ENCODE peak calls at places on chromosomes 13 and 19, in seven cellular contexts. One of them, this sample, is unnamed.

GRCh38 chr13:46468570-46468969 is 81.5 kb upstream of the RUBCNL start:
- DNase-seq in IMR-90: no peak
- DNase-seq in ovary: no peak
- DNase-seq in A549: no peak
- DNase-seq in transverse colon: no peak
- DNase-seq in endothelial cell of umbilical vein: no peak
- DNase-seq in Peyer's patch: no peak
- DNase-seq in this sample: no peak

GRCh38 chr13:75870397-75870801 is 234.3 kb downstream of the LMO7 start:
- DNase-seq in IMR-90: peak; percentile 20
- DNase-seq in ovary: no peak
- DNase-seq in A549: peak; percentile 14
- DNase-seq in transverse colon: no peak
- DNase-seq in endothelial cell of umbilical vein: peak; percentile 36
- DNase-seq in Peyer's patch: no peak
- DNase-seq in this sample: no peak

GRCh38 chr13:19156013-19156825 is 25.4 kb downstream of the TUBA3C start:
- DNase-seq in IMR-90: no peak
- DNase-seq in ovary: no peak
- DNase-seq in A549: no peak
- DNase-seq in transverse colon: no peak
- DNase-seq in endothelial cell of umbilical vein: no peak
- DNase-seq in Peyer's patch: no peak
- DNase-seq in this sample: no peak

GRCh38 chr19:38478273-38478971 is 44.9 kb downstream of the RYR1 start:
- DNase-seq in IMR-90: no peak
- DNase-seq in ovary: no peak
- DNase-seq in A549: peak; percentile 79
- DNase-seq in transverse colon: no peak
- DNase-seq in endothelial cell of umbilical vein: no peak
- DNase-seq in Peyer's patch: no peak
- DNase-seq in this sample: no peak

GRCh38 chr13:93435651-93436050 is 209.0 kb downstream of the GPC6 start:
- DNase-seq in IMR-90: no peak
- DNase-seq in ovary: no peak
- DNase-seq in A549: no peak
- DNase-seq in transverse colon: no peak
- DNase-seq in endothelial cell of umbilical vein: no peak
- DNase-seq in Peyer's patch: no peak
- DNase-seq in this sample: no peak

GRCh38 chr13:24053505-24054251 is 106.8 kb upstream of the SPATA13 start:
- DNase-seq in IMR-90: peak; percentile 68
- DNase-seq in ovary: peak; percentile 63
- DNase-seq in A549: peak; percentile 72
- DNase-seq in transverse colon: peak; percentile 72
- DNase-seq in endothelial cell of umbilical vein: peak; percentile 72
- DNase-seq in Peyer's patch: no peak
- DNase-seq in this sample: no peak

GRCh38 chr13:98937911-98938381 is 39.9 kb downstream of the DOCK9 start:
- DNase-seq in IMR-90: peak; percentile 12
- DNase-seq in ovary: no peak
- DNase-seq in A549: no peak
- DNase-seq in transverse colon: no peak
- DNase-seq in endothelial cell of umbilical vein: no peak
- DNase-seq in Peyer's patch: no peak
- DNase-seq in this sample: no peak

GRCh38 chr19:55693336-55693974 is 18.4 kb downstream of the EPN1 start:
- DNase-seq in IMR-90: no peak
- DNase-seq in ovary: peak; percentile 36
- DNase-seq in A549: no peak
- DNase-seq in transverse colon: no peak
- DNase-seq in endothelial cell of umbilical vein: no peak
- DNase-seq in Peyer's patch: no peak
- DNase-seq in this sample: no peak

GRCh38 chr19:32773126-32773525 is 53.6 kb downstream of the TDRD12 start:
- DNase-seq in IMR-90: no peak
- DNase-seq in ovary: no peak
- DNase-seq in A549: no peak
- DNase-seq in transverse colon: no peak
- DNase-seq in endothelial cell of umbilical vein: no peak
- DNase-seq in Peyer's patch: no peak
- DNase-seq in this sample: no peak

GRCh38 chr13:109451726-109452125 is 334.7 kb downstream of the IRS2 start:
- DNase-seq in IMR-90: no peak
- DNase-seq in ovary: no peak
- DNase-seq in A549: no peak
- DNase-seq in transverse colon: no peak
- DNase-seq in endothelial cell of umbilical vein: no peak
- DNase-seq in Peyer's patch: no peak
- DNase-seq in this sample: no peak

GRCh38 chr19:29400917-29401711 is 124.7 kb upstream of the VSTM2B start:
- DNase-seq in IMR-90: no peak
- DNase-seq in ovary: no peak
- DNase-seq in A549: no peak
- DNase-seq in transverse colon: no peak
- DNase-seq in endothelial cell of umbilical vein: no peak
- DNase-seq in Peyer's patch: no peak
- DNase-seq in this sample: no peak

GRCh38 chr13:99985886-99986527 is 4.4 kb downstream of the ZIC2 start:
- DNase-seq in IMR-90: no peak
- DNase-seq in ovary: no peak
- DNase-seq in A549: no peak
- DNase-seq in transverse colon: no peak
- DNase-seq in endothelial cell of umbilical vein: no peak
- DNase-seq in Peyer's patch: no peak
- DNase-seq in this sample: no peak

GRCh38 chr19:45485301-45486077 is 11.4 kb downstream of the RTN2 start:
- DNase-seq in IMR-90: peak; percentile 90
- DNase-seq in ovary: peak; percentile 98
- DNase-seq in A549: peak; percentile 97
- DNase-seq in transverse colon: peak; percentile 99
- DNase-seq in endothelial cell of umbilical vein: peak; percentile 85
- DNase-seq in Peyer's patch: peak; percentile 98
- DNase-seq in this sample: peak; percentile 97

GRCh38 chr19:12841094-12841493 is 2.8 kb downstream of the MAST1 start:
- DNase-seq in IMR-90: peak; percentile 20
- DNase-seq in ovary: no peak
- DNase-seq in A549: no peak
- DNase-seq in transverse colon: no peak
- DNase-seq in endothelial cell of umbilical vein: no peak
- DNase-seq in Peyer's patch: no peak
- DNase-seq in this sample: no peak

GRCh38 chr19:1668339-1669123 is 16.1 kb upstream of the TCF3 start:
- DNase-seq in IMR-90: no peak
- DNase-seq in ovary: no peak
- DNase-seq in A549: no peak
- DNase-seq in transverse colon: peak; percentile 60
- DNase-seq in endothelial cell of umbilical vein: no peak
- DNase-seq in Peyer's patch: no peak
- DNase-seq in this sample: no peak

GRCh38 chr13:94706854-94707399 is 5.4 kb downstream of the SOX21 start:
- DNase-seq in IMR-90: no peak
- DNase-seq in ovary: no peak
- DNase-seq in A549: no peak
- DNase-seq in transverse colon: no peak
- DNase-seq in endothelial cell of umbilical vein: no peak
- DNase-seq in Peyer's patch: no peak
- DNase-seq in this sample: no peak

GRCh38 chr19:41552558-41552957 is 23.4 kb upstream of the CEACAM21 start:
- DNase-seq in IMR-90: no peak
- DNase-seq in ovary: no peak
- DNase-seq in A549: no peak
- DNase-seq in transverse colon: peak; percentile 50
- DNase-seq in endothelial cell of umbilical vein: no peak
- DNase-seq in Peyer's patch: no peak
- DNase-seq in this sample: no peak

GRCh38 chr19:45823182-45823581 is 8.1 kb upstream of the RSPH6A start:
- DNase-seq in IMR-90: no peak
- DNase-seq in ovary: no peak
- DNase-seq in A549: no peak
- DNase-seq in transverse colon: no peak
- DNase-seq in endothelial cell of umbilical vein: no peak
- DNase-seq in Peyer's patch: no peak
- DNase-seq in this sample: no peak

GRCh38 chr19:351976-352625 is 7.5 kb upstream of the MIER2 start:
- DNase-seq in IMR-90: no peak
- DNase-seq in ovary: no peak
- DNase-seq in A549: no peak
- DNase-seq in transverse colon: no peak
- DNase-seq in endothelial cell of umbilical vein: no peak
- DNase-seq in Peyer's patch: no peak
- DNase-seq in this sample: no peak

GRCh38 chr19:2648528-2648937 is 54.0 kb downstream of the GNG7 start:
- DNase-seq in IMR-90: peak; percentile 74
- DNase-seq in ovary: peak; percentile 84
- DNase-seq in A549: peak; percentile 82
- DNase-seq in transverse colon: peak; percentile 86
- DNase-seq in endothelial cell of umbilical vein: peak; percentile 72
- DNase-seq in Peyer's patch: peak; percentile 83
- DNase-seq in this sample: peak; percentile 84

GRCh38 chr19:10640361-10640760 is 13.8 kb upstream of the ILF3 start:
- DNase-seq in IMR-90: no peak
- DNase-seq in ovary: no peak
- DNase-seq in A549: no peak
- DNase-seq in transverse colon: peak; percentile 58
- DNase-seq in endothelial cell of umbilical vein: no peak
- DNase-seq in Peyer's patch: peak; percentile 76
- DNase-seq in this sample: no peak

DNA sequence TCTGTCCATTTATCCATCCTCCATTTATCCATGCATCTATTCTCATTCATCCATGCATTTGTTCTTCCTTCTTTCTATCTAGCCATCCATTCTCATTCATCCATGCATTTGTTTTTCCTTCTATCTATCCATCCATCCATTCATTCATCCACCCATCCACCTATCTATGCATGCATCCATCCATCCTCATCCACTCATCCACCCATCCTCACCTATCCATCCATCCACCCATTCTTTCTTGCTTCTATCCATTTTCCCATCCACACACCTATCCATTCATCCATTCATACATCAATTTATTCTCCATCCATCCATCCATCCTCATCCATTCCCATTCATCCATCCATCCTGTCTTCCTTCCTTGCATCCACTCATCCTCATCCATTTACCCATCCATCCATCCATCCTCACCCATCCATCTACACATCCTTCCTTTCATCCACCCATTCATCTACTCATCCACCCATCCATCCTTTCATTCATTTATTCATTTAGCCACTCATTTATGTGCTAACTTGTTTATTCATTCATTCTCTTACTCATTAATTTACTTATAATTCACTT is 20.3 kb downstream of the ACTL9 start:
- DNase-seq in IMR-90: no peak
- DNase-seq in ovary: no peak
- DNase-seq in A549: no peak
- DNase-seq in transverse colon: no peak
- DNase-seq in endothelial cell of umbilical vein: no peak
- DNase-seq in Peyer's patch: no peak
- DNase-seq in this sample: no peak
- TF ChIP-seq POLR2A in IMR-90: no peak
- TF ChIP-seq POLR2A in ovary: no peak
- TF ChIP-seq POLR2A in A549: no peak
- TF ChIP-seq POLR2A in transverse colon: no peak
- TF ChIP-seq POLR2A in endothelial cell of umbilical vein: no peak
- TF ChIP-seq POLR2A in Peyer's patch: no peak
- TF ChIP-seq POLR2A in this sample: no peak

GRCh38 chr13:33206945-33207615 is 78.5 kb downstream of the STARD13 start:
- DNase-seq in IMR-90: no peak
- DNase-seq in ovary: no peak
- DNase-seq in A549: no peak
- DNase-seq in transverse colon: no peak
- DNase-seq in endothelial cell of umbilical vein: no peak
- DNase-seq in Peyer's patch: no peak
- DNase-seq in this sample: no peak

GRCh38 chr13:33208290-33208990 is 77.1 kb downstream of the STARD13 start:
- DNase-seq in IMR-90: no peak
- DNase-seq in ovary: no peak
- DNase-seq in A549: no peak
- DNase-seq in transverse colon: no peak
- DNase-seq in endothelial cell of umbilical vein: no peak
- DNase-seq in Peyer's patch: no peak
- DNase-seq in this sample: no peak

GRCh38 chr13:33206425-33206824 is 79.1 kb downstream of the STARD13 start:
- DNase-seq in IMR-90: peak; percentile 76
- DNase-seq in ovary: no peak
- DNase-seq in A549: no peak
- DNase-seq in transverse colon: no peak
- DNase-seq in endothelial cell of umbilical vein: no peak
- DNase-seq in Peyer's patch: no peak
- DNase-seq in this sample: no peak

GRCh38 chr13:33205804-33206221 is 79.7 kb downstream of the STARD13 start:
- DNase-seq in IMR-90: peak; percentile 62
- DNase-seq in ovary: no peak
- DNase-seq in A549: no peak
- DNase-seq in transverse colon: no peak
- DNase-seq in endothelial cell of umbilical vein: peak; percentile 80
- DNase-seq in Peyer's patch: no peak
- DNase-seq in this sample: no peak

GRCh38 chr13:33207616-33207964 is 78.0 kb downstream of the STARD13 start:
- DNase-seq in IMR-90: peak; percentile 98
- DNase-seq in ovary: no peak
- DNase-seq in A549: no peak
- DNase-seq in transverse colon: no peak
- DNase-seq in endothelial cell of umbilical vein: peak; percentile 57
- DNase-seq in Peyer's patch: no peak
- DNase-seq in this sample: peak; percentile 47
- H3K27ac ChIP-seq in IMR-90: peak overlapping the region; percentile 61
- H3K27ac ChIP-seq in ovary: no peak overlapping the region
- H3K27ac ChIP-seq in A549: no peak overlapping the region
- H3K27ac ChIP-seq in transverse colon: peak overlapping the region; percentile 71
- H3K27ac ChIP-seq in endothelial cell of umbilical vein: peak overlapping the region; percentile 10
- H3K27ac ChIP-seq in Peyer's patch: peak overlapping the region; percentile 53
- H3K27ac ChIP-seq in this sample: peak overlapping the region; percentile 55

GRCh38 chr19:58575183-58576041 is 2.3 kb upstream of the MZF1 start:
- DNase-seq in IMR-90: peak; percentile 85
- DNase-seq in ovary: peak; percentile 95
- DNase-seq in A549: peak; percentile 95
- DNase-seq in transverse colon: peak; percentile 89
- DNase-seq in endothelial cell of umbilical vein: peak; percentile 95
- DNase-seq in Peyer's patch: peak; percentile 92
- DNase-seq in this sample: peak; percentile 96
- TF ChIP-seq POLR2A in IMR-90: peak; percentile 87
- TF ChIP-seq POLR2A in ovary: peak; percentile 75
- TF ChIP-seq POLR2A in A549: peak; percentile 82
- TF ChIP-seq POLR2A in transverse colon: peak; percentile 57
- TF ChIP-seq POLR2A in endothelial cell of umbilical vein: peak; percentile 91
- TF ChIP-seq POLR2A in Peyer's patch: peak; percentile 23
- TF ChIP-seq POLR2A in this sample: no peak

DNA sequence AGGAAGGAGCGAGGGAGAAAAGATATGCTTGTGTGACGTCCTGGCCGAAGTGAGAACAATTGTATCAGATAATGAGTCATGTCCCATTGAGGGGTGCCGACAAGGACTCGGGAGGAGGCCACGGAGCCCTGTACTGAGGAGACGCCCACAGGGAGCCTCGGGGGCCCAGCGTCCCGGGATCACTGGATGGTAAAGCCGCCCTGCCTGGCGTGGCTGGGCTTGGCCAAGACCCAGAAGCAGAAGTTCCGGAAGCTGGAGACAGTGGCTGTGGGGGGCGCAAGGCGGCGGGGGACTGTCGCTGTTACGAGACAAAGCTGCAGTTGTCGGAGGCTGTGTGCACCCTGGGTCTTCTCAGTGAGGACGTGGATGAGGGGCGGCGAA is 54.2 kb downstream of the MCF2L start:
- DNase-seq in IMR-90: no peak
- DNase-seq in ovary: no peak
- DNase-seq in A549: no peak
- DNase-seq in transverse colon: no peak
- DNase-seq in endothelial cell of umbilical vein: peak; percentile 38
- DNase-seq in Peyer's patch: no peak
- DNase-seq in this sample: no peak
- H3K27ac ChIP-seq in IMR-90: no peak overlapping the region
- H3K27ac ChIP-seq in ovary: no peak overlapping the region
- H3K27ac ChIP-seq in A549: no peak overlapping the region
- H3K27ac ChIP-seq in transverse colon: no peak overlapping the region
- H3K27ac ChIP-seq in endothelial cell of umbilical vein: no peak overlapping the region
- H3K27ac ChIP-seq in Peyer's patch: no peak overlapping the region
- H3K27ac ChIP-seq in this sample: peak overlapping the region; percentile 60

This sample was measured in heart left ventricle.